ENCODE peak calls at places on chromosomes 3 and 15, in eight cellular contexts. One of them, this sample, is unnamed.

GRCh38 chr15:51076898-51077564 is 17.7 kb downstream of the TNFAIP8L3 start:
- DNase-seq in fibroblast of mammary gland: peak; percentile 78
- DNase-seq in EL: peak; percentile 94
- DNase-seq in NCI-H1105: no peak
- DNase-seq in kidney: peak; percentile 79
- DNase-seq in HAP-1: no peak
- DNase-seq in WERI-Rb-1: no peak
- DNase-seq in AG10803: peak; percentile 54
- DNase-seq in this sample: no peak

GRCh38 chr15:72866086-72866646 is 82.6 kb upstream of the ADPGK start:
- DNase-seq in fibroblast of mammary gland: no peak
- DNase-seq in EL: no peak
- DNase-seq in NCI-H1105: no peak
- DNase-seq in kidney: no peak
- DNase-seq in HAP-1: peak; percentile 3
- DNase-seq in WERI-Rb-1: no peak
- DNase-seq in AG10803: no peak
- DNase-seq in this sample: no peak

GRCh38 chr15:94580186-94580585 is 348.8 kb downstream of the MCTP2 start:
- DNase-seq in fibroblast of mammary gland: no peak
- DNase-seq in EL: no peak
- DNase-seq in NCI-H1105: no peak
- DNase-seq in kidney: no peak
- DNase-seq in HAP-1: no peak
- DNase-seq in WERI-Rb-1: no peak
- DNase-seq in AG10803: no peak
- DNase-seq in this sample: no peak

GRCh38 chr15:101445562-101446526 is 43.7 kb downstream of the PCSK6 start:
- DNase-seq in fibroblast of mammary gland: peak; percentile 68
- DNase-seq in EL: peak; percentile 62
- DNase-seq in NCI-H1105: no peak
- DNase-seq in kidney: peak; percentile 45
- DNase-seq in HAP-1: no peak
- DNase-seq in WERI-Rb-1: no peak
- DNase-seq in AG10803: peak; percentile 34
- DNase-seq in this sample: peak; percentile 18

GRCh38 chr15:90933310-90933709 is 961 bp upstream of the HDDC3 start:
- DNase-seq in fibroblast of mammary gland: no peak
- DNase-seq in EL: no peak
- DNase-seq in NCI-H1105: no peak
- DNase-seq in kidney: no peak
- DNase-seq in HAP-1: no peak
- DNase-seq in WERI-Rb-1: no peak
- DNase-seq in AG10803: no peak
- DNase-seq in this sample: no peak

GRCh38 chr15:89761009-89761831 is 10.2 kb upstream of the MESP1 start:
- DNase-seq in fibroblast of mammary gland: no peak
- DNase-seq in EL: no peak
- DNase-seq in NCI-H1105: no peak
- DNase-seq in kidney: peak; percentile 78
- DNase-seq in HAP-1: no peak
- DNase-seq in WERI-Rb-1: no peak
- DNase-seq in AG10803: no peak
- DNase-seq in this sample: no peak

GRCh38 chr3:5144316-5144994 is 22.4 kb downstream of the ARL8B start:
- DNase-seq in fibroblast of mammary gland: no peak
- DNase-seq in EL: no peak
- DNase-seq in NCI-H1105: no peak
- DNase-seq in kidney: no peak
- DNase-seq in HAP-1: no peak
- DNase-seq in WERI-Rb-1: no peak
- DNase-seq in AG10803: no peak
- DNase-seq in this sample: no peak

GRCh38 chr3:56855856-56856538 is 54.2 kb upstream of the ARHGEF3 start:
- DNase-seq in fibroblast of mammary gland: no peak
- DNase-seq in EL: no peak
- DNase-seq in NCI-H1105: no peak
- DNase-seq in kidney: no peak
- DNase-seq in HAP-1: peak; percentile 63
- DNase-seq in WERI-Rb-1: peak; percentile 59
- DNase-seq in AG10803: no peak
- DNase-seq in this sample: no peak

GRCh38 chr3:195895078-195895899 is 13.1 kb downstream of the TNK2 start:
- DNase-seq in fibroblast of mammary gland: no peak
- DNase-seq in EL: peak; percentile 61
- DNase-seq in NCI-H1105: peak; percentile 59
- DNase-seq in kidney: no peak
- DNase-seq in HAP-1: peak; percentile 82
- DNase-seq in WERI-Rb-1: peak; percentile 45
- DNase-seq in AG10803: peak; percentile 39
- DNase-seq in this sample: peak; percentile 59

GRCh38 chr3:195207056-195207455 is 63.9 kb downstream of the XXYLT1 start:
- DNase-seq in fibroblast of mammary gland: no peak
- DNase-seq in EL: no peak
- DNase-seq in NCI-H1105: no peak
- DNase-seq in kidney: no peak
- DNase-seq in HAP-1: no peak
- DNase-seq in WERI-Rb-1: no peak
- DNase-seq in AG10803: no peak
- DNase-seq in this sample: no peak

GRCh38 chr3:45227131-45227819 is 1.2 kb upstream of the TMEM158 start:
- DNase-seq in fibroblast of mammary gland: no peak
- DNase-seq in EL: no peak
- DNase-seq in NCI-H1105: no peak
- DNase-seq in kidney: no peak
- DNase-seq in HAP-1: no peak
- DNase-seq in WERI-Rb-1: no peak
- DNase-seq in AG10803: no peak
- DNase-seq in this sample: no peak

GRCh38 chr3:134711284-134711683 is 60.5 kb upstream of the KY start:
- DNase-seq in fibroblast of mammary gland: peak; percentile 54
- DNase-seq in EL: peak; percentile 42
- DNase-seq in NCI-H1105: no peak
- DNase-seq in kidney: no peak
- DNase-seq in HAP-1: no peak
- DNase-seq in WERI-Rb-1: no peak
- DNase-seq in AG10803: peak; percentile 30
- DNase-seq in this sample: peak; percentile 6

GRCh38 chr3:54213910-54214309 is 91.6 kb downstream of the CACNA2D3 start:
- DNase-seq in fibroblast of mammary gland: no peak
- DNase-seq in EL: peak; percentile 14
- DNase-seq in NCI-H1105: no peak
- DNase-seq in kidney: no peak
- DNase-seq in HAP-1: no peak
- DNase-seq in WERI-Rb-1: no peak
- DNase-seq in AG10803: peak; percentile 12
- DNase-seq in this sample: no peak

GRCh38 chr3:20056727-20057611 is 16.7 kb downstream of the KAT2B start:
- DNase-seq in fibroblast of mammary gland: peak; percentile 96
- DNase-seq in EL: peak; percentile 85
- DNase-seq in NCI-H1105: no peak
- DNase-seq in kidney: no peak
- DNase-seq in HAP-1: no peak
- DNase-seq in WERI-Rb-1: no peak
- DNase-seq in AG10803: peak; percentile 78
- DNase-seq in this sample: peak; percentile 92

GRCh38 chr15:31236184-31237041 is 90.2 kb upstream of the KLF13 start:
- DNase-seq in fibroblast of mammary gland: peak; percentile 98
- DNase-seq in EL: peak; percentile 91
- DNase-seq in NCI-H1105: peak; percentile 72
- DNase-seq in kidney: peak; percentile 93
- DNase-seq in HAP-1: no peak
- DNase-seq in WERI-Rb-1: no peak
- DNase-seq in AG10803: peak; percentile 95
- DNase-seq in this sample: peak; percentile 89

GRCh38 chr3:65687741-65688140 is 351.0 kb downstream of the MAGI1 start:
- DNase-seq in fibroblast of mammary gland: no peak
- DNase-seq in EL: no peak
- DNase-seq in NCI-H1105: no peak
- DNase-seq in kidney: no peak
- DNase-seq in HAP-1: no peak
- DNase-seq in WERI-Rb-1: no peak
- DNase-seq in AG10803: no peak
- DNase-seq in this sample: no peak

GRCh38 chr15:68213991-68214837 is 9.1 kb upstream of the CALML4 start:
- DNase-seq in fibroblast of mammary gland: no peak
- DNase-seq in EL: no peak
- DNase-seq in NCI-H1105: no peak
- DNase-seq in kidney: peak; percentile 48
- DNase-seq in HAP-1: peak; percentile 9
- DNase-seq in WERI-Rb-1: no peak
- DNase-seq in AG10803: no peak
- DNase-seq in this sample: no peak

GRCh38 chr3:141557961-141558706 is 71.3 kb downstream of the RASA2 start:
- DNase-seq in fibroblast of mammary gland: no peak
- DNase-seq in EL: no peak
- DNase-seq in NCI-H1105: no peak
- DNase-seq in kidney: no peak
- DNase-seq in HAP-1: no peak
- DNase-seq in WERI-Rb-1: no peak
- DNase-seq in AG10803: no peak
- DNase-seq in this sample: no peak

GRCh38 chr3:116453676-116454346 is 8.5 kb upstream of the LSAMP start:
- DNase-seq in fibroblast of mammary gland: peak; percentile 25
- DNase-seq in EL: no peak
- DNase-seq in NCI-H1105: no peak
- DNase-seq in kidney: no peak
- DNase-seq in HAP-1: no peak
- DNase-seq in WERI-Rb-1: no peak
- DNase-seq in AG10803: peak; percentile 22
- DNase-seq in this sample: no peak

GRCh38 chr3:88596451-88596850 is 446.7 kb downstream of the C3orf38 start:
- DNase-seq in fibroblast of mammary gland: no peak
- DNase-seq in EL: no peak
- DNase-seq in NCI-H1105: no peak
- DNase-seq in kidney: no peak
- DNase-seq in HAP-1: no peak
- DNase-seq in WERI-Rb-1: no peak
- DNase-seq in AG10803: peak; percentile 7
- DNase-seq in this sample: peak; percentile 52

GRCh38 chr3:120909602-120909878 is 1.5 kb downstream of the STXBP5L start:
- DNase-seq in fibroblast of mammary gland: no peak
- DNase-seq in EL: no peak
- DNase-seq in NCI-H1105: peak; percentile 16
- DNase-seq in kidney: no peak
- DNase-seq in HAP-1: no peak
- DNase-seq in WERI-Rb-1: no peak
- DNase-seq in AG10803: no peak
- DNase-seq in this sample: no peak

GRCh38 chr3:71304684-71305083 is 278.8 kb downstream of the FOXP1 start:
- DNase-seq in fibroblast of mammary gland: peak; percentile 65
- DNase-seq in EL: no peak
- DNase-seq in NCI-H1105: no peak
- DNase-seq in kidney: no peak
- DNase-seq in HAP-1: no peak
- DNase-seq in WERI-Rb-1: no peak
- DNase-seq in AG10803: no peak
- DNase-seq in this sample: peak; percentile 39

GRCh38 chr15:67116742-67117141 is 51.3 kb downstream of the SMAD3 start:
- DNase-seq in fibroblast of mammary gland: no peak
- DNase-seq in EL: peak; percentile 51
- DNase-seq in NCI-H1105: no peak
- DNase-seq in kidney: no peak
- DNase-seq in HAP-1: peak; percentile 40
- DNase-seq in WERI-Rb-1: no peak
- DNase-seq in AG10803: no peak
- DNase-seq in this sample: no peak

GRCh38 chr3:12957334-12957733 is 115.9 kb downstream of the IQSEC1 start:
- DNase-seq in fibroblast of mammary gland: no peak
- DNase-seq in EL: no peak
- DNase-seq in NCI-H1105: no peak
- DNase-seq in kidney: peak; percentile 35
- DNase-seq in HAP-1: no peak
- DNase-seq in WERI-Rb-1: no peak
- DNase-seq in AG10803: no peak
- DNase-seq in this sample: no peak

GRCh38 chr15:84819291-84819768 is 2.2 kb downstream of the ALPK3 start:
- DNase-seq in fibroblast of mammary gland: no peak
- DNase-seq in EL: no peak
- DNase-seq in NCI-H1105: no peak
- DNase-seq in kidney: no peak
- DNase-seq in HAP-1: no peak
- DNase-seq in WERI-Rb-1: no peak
- DNase-seq in AG10803: no peak
- DNase-seq in this sample: peak; percentile 40

GRCh38 chr3:46030626-46031025 is 3.3 kb upstream of the XCR1 start:
- DNase-seq in fibroblast of mammary gland: no peak
- DNase-seq in EL: no peak
- DNase-seq in NCI-H1105: no peak
- DNase-seq in kidney: no peak
- DNase-seq in HAP-1: no peak
- DNase-seq in WERI-Rb-1: no peak
- DNase-seq in AG10803: no peak
- DNase-seq in this sample: no peak

GRCh38 chr15:99997112-99997651 is 263.9 kb upstream of the LYSMD4 start:
- DNase-seq in fibroblast of mammary gland: no peak
- DNase-seq in EL: no peak
- DNase-seq in NCI-H1105: no peak
- DNase-seq in kidney: peak; percentile 59
- DNase-seq in HAP-1: no peak
- DNase-seq in WERI-Rb-1: no peak
- DNase-seq in AG10803: no peak
- DNase-seq in this sample: no peak

GRCh38 chr3:128861491-128861890 is 17.9 kb upstream of the ACAD9 start:
- DNase-seq in fibroblast of mammary gland: no peak
- DNase-seq in EL: no peak
- DNase-seq in NCI-H1105: no peak
- DNase-seq in kidney: no peak
- DNase-seq in HAP-1: no peak
- DNase-seq in WERI-Rb-1: no peak
- DNase-seq in AG10803: no peak
- DNase-seq in this sample: no peak

GRCh38 chr15:45307230-45307924 is 55.3 kb downstream of the SLC28A2 start:
- DNase-seq in fibroblast of mammary gland: peak; percentile 69
- DNase-seq in EL: peak; percentile 60
- DNase-seq in NCI-H1105: no peak
- DNase-seq in kidney: no peak
- DNase-seq in HAP-1: peak; percentile 27
- DNase-seq in WERI-Rb-1: no peak
- DNase-seq in AG10803: peak; percentile 60
- DNase-seq in this sample: peak; percentile 59